ENCODE peak calls at places on chromosomes 2 and 18, in eight cellular contexts. One of them, this sample, is unnamed.

GRCh38 chr18:33837191-33837590 is 259.2 kb downstream of the ASXL3 start:
- DNase-seq in suprapubic skin: no peak
- DNase-seq in upper lobe of right lung: no peak
- DNase-seq in IMR-90: no peak
- DNase-seq in MM.1S: no peak
- DNase-seq in fibroblast of the aortic adventitia: no peak
- DNase-seq in cardiac muscle cell: no peak
- DNase-seq in OCI-LY7: no peak
- DNase-seq in this sample: no peak

GRCh38 chr2:64036343-64036742 is 17.1 kb upstream of the VPS54 start:
- DNase-seq in suprapubic skin: no peak
- DNase-seq in upper lobe of right lung: no peak
- DNase-seq in IMR-90: peak
- DNase-seq in MM.1S: peak
- DNase-seq in fibroblast of the aortic adventitia: peak
- DNase-seq in cardiac muscle cell: peak
- DNase-seq in OCI-LY7: no peak
- DNase-seq in this sample: no peak

GRCh38 chr2:136151021-136151971 is 33.3 kb upstream of the CXCR4 start:
- DNase-seq in suprapubic skin: no peak
- DNase-seq in upper lobe of right lung: no peak
- DNase-seq in IMR-90: no peak
- DNase-seq in MM.1S: peak
- DNase-seq in fibroblast of the aortic adventitia: no peak
- DNase-seq in cardiac muscle cell: no peak
- DNase-seq in OCI-LY7: no peak
- DNase-seq in this sample: no peak

GRCh38 chr2:112001136-112001764 is 53.8 kb upstream of the TMEM87B start:
- DNase-seq in suprapubic skin: no peak
- DNase-seq in upper lobe of right lung: no peak
- DNase-seq in IMR-90: no peak
- DNase-seq in MM.1S: peak
- DNase-seq in fibroblast of the aortic adventitia: no peak
- DNase-seq in cardiac muscle cell: peak
- DNase-seq in OCI-LY7: peak
- DNase-seq in this sample: no peak

GRCh38 chr2:12663306-12664037 is 53.3 kb upstream of the TRIB2 start:
- DNase-seq in suprapubic skin: no peak
- DNase-seq in upper lobe of right lung: no peak
- DNase-seq in IMR-90: no peak
- DNase-seq in MM.1S: no peak
- DNase-seq in fibroblast of the aortic adventitia: no peak
- DNase-seq in cardiac muscle cell: no peak
- DNase-seq in OCI-LY7: no peak
- DNase-seq in this sample: no peak

GRCh38 chr2:173854840-173855239 is 110.3 kb downstream of the SP3 start:
- DNase-seq in suprapubic skin: peak
- DNase-seq in upper lobe of right lung: no peak
- DNase-seq in IMR-90: peak
- DNase-seq in MM.1S: no peak
- DNase-seq in fibroblast of the aortic adventitia: peak
- DNase-seq in cardiac muscle cell: peak
- DNase-seq in OCI-LY7: no peak
- DNase-seq in this sample: no peak

GRCh38 chr2:148545387-148546256 is 98.9 kb upstream of the EPC2 start:
- DNase-seq in suprapubic skin: no peak
- DNase-seq in upper lobe of right lung: no peak
- DNase-seq in IMR-90: no peak
- DNase-seq in MM.1S: no peak
- DNase-seq in fibroblast of the aortic adventitia: no peak
- DNase-seq in cardiac muscle cell: no peak
- DNase-seq in OCI-LY7: no peak
- DNase-seq in this sample: no peak

GRCh38 chr2:233801357-233802131 is 23.4 kb downstream of the MROH2A start:
- DNase-seq in suprapubic skin: no peak
- DNase-seq in upper lobe of right lung: no peak
- DNase-seq in IMR-90: peak
- DNase-seq in MM.1S: peak
- DNase-seq in fibroblast of the aortic adventitia: peak
- DNase-seq in cardiac muscle cell: peak
- DNase-seq in OCI-LY7: peak
- DNase-seq in this sample: no peak

GRCh38 chr2:239700946-239701345 is 300.1 kb upstream of the HDAC4 start:
- DNase-seq in suprapubic skin: no peak
- DNase-seq in upper lobe of right lung: no peak
- DNase-seq in IMR-90: no peak
- DNase-seq in MM.1S: no peak
- DNase-seq in fibroblast of the aortic adventitia: no peak
- DNase-seq in cardiac muscle cell: no peak
- DNase-seq in OCI-LY7: no peak
- DNase-seq in this sample: no peak

GRCh38 chr2:46480562-46480961 is 1.2 kb downstream of the TMEM247 start:
- DNase-seq in suprapubic skin: no peak
- DNase-seq in upper lobe of right lung: no peak
- DNase-seq in IMR-90: no peak
- DNase-seq in MM.1S: no peak
- DNase-seq in fibroblast of the aortic adventitia: no peak
- DNase-seq in cardiac muscle cell: no peak
- DNase-seq in OCI-LY7: no peak
- DNase-seq in this sample: no peak

GRCh38 chr2:201261911-201262310 is 1.6 kb downstream of the CASP8 start:
- DNase-seq in suprapubic skin: no peak
- DNase-seq in upper lobe of right lung: no peak
- DNase-seq in IMR-90: no peak
- DNase-seq in MM.1S: peak
- DNase-seq in fibroblast of the aortic adventitia: no peak
- DNase-seq in cardiac muscle cell: no peak
- DNase-seq in OCI-LY7: peak
- DNase-seq in this sample: no peak
- H3K4me3 ChIP-seq in suprapubic skin: peak
- H3K4me3 ChIP-seq in upper lobe of right lung: peak
- H3K4me3 ChIP-seq in IMR-90: no peak
- H3K4me3 ChIP-seq in MM.1S: peak
- H3K4me3 ChIP-seq in fibroblast of the aortic adventitia: peak
- H3K4me3 ChIP-seq in cardiac muscle cell: no peak
- H3K4me3 ChIP-seq in OCI-LY7: peak
- H3K4me3 ChIP-seq in this sample: no peak

GRCh38 chr2:69017080-69017479 is 4.1 kb downstream of the ANTXR1 start:
- DNase-seq in suprapubic skin: no peak
- DNase-seq in upper lobe of right lung: no peak
- DNase-seq in IMR-90: peak
- DNase-seq in MM.1S: no peak
- DNase-seq in fibroblast of the aortic adventitia: peak
- DNase-seq in cardiac muscle cell: peak
- DNase-seq in OCI-LY7: no peak
- DNase-seq in this sample: no peak

GRCh38 chr2:69012310-69013122 is 463 bp upstream of the ANTXR1 start:
- DNase-seq in suprapubic skin: peak
- DNase-seq in upper lobe of right lung: peak
- DNase-seq in IMR-90: peak
- DNase-seq in MM.1S: peak
- DNase-seq in fibroblast of the aortic adventitia: peak
- DNase-seq in cardiac muscle cell: no peak
- DNase-seq in OCI-LY7: peak
- DNase-seq in this sample: peak

GRCh38 chr2:69013123-69013836 is at the start of gene ANTXR1:
- DNase-seq in suprapubic skin: peak
- DNase-seq in upper lobe of right lung: peak
- DNase-seq in IMR-90: peak
- DNase-seq in MM.1S: peak
- DNase-seq in fibroblast of the aortic adventitia: peak
- DNase-seq in cardiac muscle cell: peak
- DNase-seq in OCI-LY7: no peak
- DNase-seq in this sample: peak

GRCh38 chr2:69011611-69012157 is 1.3 kb upstream of the ANTXR1 start:
- DNase-seq in suprapubic skin: no peak
- DNase-seq in upper lobe of right lung: no peak
- DNase-seq in IMR-90: no peak
- DNase-seq in MM.1S: no peak
- DNase-seq in fibroblast of the aortic adventitia: no peak
- DNase-seq in cardiac muscle cell: no peak
- DNase-seq in OCI-LY7: no peak
- DNase-seq in this sample: no peak

GRCh38 chr2:69013837-69014796 is 1.1 kb downstream of the ANTXR1 start:
- DNase-seq in suprapubic skin: no peak
- DNase-seq in upper lobe of right lung: no peak
- DNase-seq in IMR-90: peak
- DNase-seq in MM.1S: peak
- DNase-seq in fibroblast of the aortic adventitia: peak
- DNase-seq in cardiac muscle cell: peak
- DNase-seq in OCI-LY7: no peak
- DNase-seq in this sample: no peak
- TF ChIP-seq CTCF in suprapubic skin: no peak
- TF ChIP-seq CTCF in upper lobe of right lung: no peak
- TF ChIP-seq CTCF in IMR-90: no peak
- TF ChIP-seq CTCF in MM.1S: no peak
- TF ChIP-seq CTCF in fibroblast of the aortic adventitia: peak
- TF ChIP-seq CTCF in cardiac muscle cell: peak
- TF ChIP-seq CTCF in OCI-LY7: no peak
- TF ChIP-seq CTCF in this sample: no peak

DNA sequence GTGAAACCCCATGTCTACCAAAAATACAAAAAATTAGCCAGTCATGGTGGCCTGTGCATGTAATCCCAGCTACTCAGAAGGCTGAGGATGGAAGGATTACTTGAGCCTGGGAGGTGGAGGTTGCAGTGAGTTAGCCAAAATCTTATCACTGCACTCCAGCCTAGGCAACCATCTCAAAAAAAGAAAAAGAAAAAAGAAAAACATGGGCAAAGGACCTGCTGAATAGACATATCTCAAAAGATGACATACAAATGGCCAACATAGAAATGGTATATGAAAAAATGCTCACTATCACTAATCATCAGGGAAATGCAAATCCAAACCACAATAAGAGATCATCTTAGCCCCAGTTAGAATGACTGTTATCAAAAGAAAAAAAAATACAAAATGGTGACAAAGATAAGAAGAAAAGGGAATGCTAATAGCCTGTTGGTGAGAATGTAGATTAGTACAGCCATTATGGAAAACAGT is 1.4 kb upstream of the TGOLN2 start:
- DNase-seq in suprapubic skin: no peak
- DNase-seq in upper lobe of right lung: no peak
- DNase-seq in IMR-90: no peak
- DNase-seq in MM.1S: no peak
- DNase-seq in fibroblast of the aortic adventitia: no peak
- DNase-seq in cardiac muscle cell: no peak
- DNase-seq in OCI-LY7: no peak
- DNase-seq in this sample: no peak
- H3K4me3 ChIP-seq in suprapubic skin: no peak
- H3K4me3 ChIP-seq in upper lobe of right lung: no peak
- H3K4me3 ChIP-seq in IMR-90: no peak
- H3K4me3 ChIP-seq in MM.1S: no peak
- H3K4me3 ChIP-seq in fibroblast of the aortic adventitia: no peak
- H3K4me3 ChIP-seq in cardiac muscle cell: no peak
- H3K4me3 ChIP-seq in OCI-LY7: peak
- H3K4me3 ChIP-seq in this sample: no peak

DNA sequence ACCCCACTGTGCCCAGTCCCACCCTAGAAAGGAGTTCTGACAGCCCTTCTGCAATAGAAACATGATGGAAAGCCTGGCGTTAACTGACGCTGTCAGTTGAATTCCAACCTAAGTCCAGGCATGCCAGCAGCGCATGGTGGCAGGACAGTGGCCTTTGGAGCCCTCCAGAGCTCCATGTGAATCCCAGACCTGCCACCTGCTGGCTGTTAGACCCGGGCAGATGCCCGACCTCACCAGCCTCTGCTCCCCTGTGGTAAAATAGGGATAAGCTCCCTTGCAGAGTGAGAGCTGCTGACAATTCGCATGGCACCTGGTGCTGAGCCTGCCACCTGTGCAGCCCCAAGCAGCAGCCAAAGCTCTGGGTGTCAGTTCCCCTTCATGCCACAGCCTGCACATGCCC is 138.6 kb downstream of the LOXHD1 start:
- DNase-seq in suprapubic skin: no peak
- DNase-seq in upper lobe of right lung: no peak
- DNase-seq in IMR-90: no peak
- DNase-seq in MM.1S: no peak
- DNase-seq in fibroblast of the aortic adventitia: no peak
- DNase-seq in cardiac muscle cell: no peak
- DNase-seq in OCI-LY7: no peak
- DNase-seq in this sample: no peak
- TF ChIP-seq CTCF in suprapubic skin: no peak
- TF ChIP-seq CTCF in upper lobe of right lung: peak
- TF ChIP-seq CTCF in IMR-90: no peak
- TF ChIP-seq CTCF in MM.1S: peak
- TF ChIP-seq CTCF in fibroblast of the aortic adventitia: peak
- TF ChIP-seq CTCF in cardiac muscle cell: no peak
- TF ChIP-seq CTCF in OCI-LY7: no peak
- TF ChIP-seq CTCF in this sample: peak

GRCh38 chr2:230128943-230129342 is 60.2 kb upstream of the SLC16A14 start:
- DNase-seq in suprapubic skin: no peak
- DNase-seq in upper lobe of right lung: no peak
- DNase-seq in IMR-90: peak
- DNase-seq in MM.1S: no peak
- DNase-seq in fibroblast of the aortic adventitia: peak
- DNase-seq in cardiac muscle cell: peak
- DNase-seq in OCI-LY7: no peak
- DNase-seq in this sample: no peak

GRCh38 chr2:230131366-230131765 is 62.6 kb upstream of the SLC16A14 start:
- DNase-seq in suprapubic skin: no peak
- DNase-seq in upper lobe of right lung: no peak
- DNase-seq in IMR-90: no peak
- DNase-seq in MM.1S: no peak
- DNase-seq in fibroblast of the aortic adventitia: no peak
- DNase-seq in cardiac muscle cell: no peak
- DNase-seq in OCI-LY7: no peak
- DNase-seq in this sample: no peak

GRCh38 chr2:230124792-230125452 is 56.2 kb upstream of the SLC16A14 start:
- DNase-seq in suprapubic skin: no peak
- DNase-seq in upper lobe of right lung: peak
- DNase-seq in IMR-90: no peak
- DNase-seq in MM.1S: no peak
- DNase-seq in fibroblast of the aortic adventitia: no peak
- DNase-seq in cardiac muscle cell: no peak
- DNase-seq in OCI-LY7: no peak
- DNase-seq in this sample: peak

GRCh38 chr2:230130668-230131364 is 62.1 kb upstream of the SLC16A14 start:
- DNase-seq in suprapubic skin: peak
- DNase-seq in upper lobe of right lung: no peak
- DNase-seq in IMR-90: peak
- DNase-seq in MM.1S: no peak
- DNase-seq in fibroblast of the aortic adventitia: peak
- DNase-seq in cardiac muscle cell: peak
- DNase-seq in OCI-LY7: no peak
- DNase-seq in this sample: peak

DNA sequence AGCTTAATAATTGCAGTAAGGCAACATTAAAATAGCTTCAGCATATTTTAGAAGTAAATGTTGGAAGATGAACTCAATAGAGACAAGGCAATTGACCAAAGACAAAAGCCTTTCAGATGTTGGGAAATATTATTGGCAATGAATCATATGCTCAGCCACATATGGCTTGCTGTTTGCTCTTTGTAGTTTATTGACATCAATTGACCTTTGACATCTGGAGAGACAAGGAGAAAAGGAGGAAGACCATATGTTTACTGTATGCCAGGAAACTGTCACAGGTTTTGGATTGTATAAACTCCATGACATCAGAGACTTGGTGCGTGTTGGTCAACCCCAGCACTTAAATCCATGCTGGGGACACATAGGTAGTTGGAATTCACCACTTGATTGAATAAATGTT is 60.6 kb upstream of the SLC16A14 start:
- DNase-seq in suprapubic skin: no peak
- DNase-seq in upper lobe of right lung: no peak
- DNase-seq in IMR-90: no peak
- DNase-seq in MM.1S: no peak
- DNase-seq in fibroblast of the aortic adventitia: no peak
- DNase-seq in cardiac muscle cell: no peak
- DNase-seq in OCI-LY7: no peak
- DNase-seq in this sample: no peak
- H3K4me3 ChIP-seq in suprapubic skin: peak
- H3K4me3 ChIP-seq in upper lobe of right lung: no peak
- H3K4me3 ChIP-seq in IMR-90: no peak
- H3K4me3 ChIP-seq in MM.1S: no peak
- H3K4me3 ChIP-seq in fibroblast of the aortic adventitia: no peak
- H3K4me3 ChIP-seq in cardiac muscle cell: no peak
- H3K4me3 ChIP-seq in OCI-LY7: no peak
- H3K4me3 ChIP-seq in this sample: peak

This sample was measured in kidney.